ENCODE peak calls at places on chromosomes 12 and 14, in seven cellular contexts. One of them, this sample, is unnamed.

GRCh38 chr12:117093918-117094630 is 5.1 kb downstream of the TESC start:
- DNase-seq in T-helper 9 cell: no peak
- DNase-seq in kidney epithelial cell: no peak
- DNase-seq in HL-60: no peak
- DNase-seq in stimulated activated CD4-positive, alpha-beta T cell treated with anti-CD3 and anti-CD28 coated beads, Interleukin-15, amount 100 ng/mL, for 24 hours: no peak
- DNase-seq in GOT3: no peak
- DNase-seq in frontal cortex: no peak
- DNase-seq in this sample: no peak

GRCh38 chr12:828726-829395 is 76.5 kb downstream of the WNK1 start:
- DNase-seq in T-helper 9 cell: no peak
- DNase-seq in kidney epithelial cell: no peak
- DNase-seq in HL-60: no peak
- DNase-seq in stimulated activated CD4-positive, alpha-beta T cell treated with anti-CD3 and anti-CD28 coated beads, Interleukin-15, amount 100 ng/mL, for 24 hours: no peak
- DNase-seq in GOT3: no peak
- DNase-seq in frontal cortex: no peak
- DNase-seq in this sample: no peak

GRCh38 chr14:89572566-89573398 is 155.7 kb upstream of the FOXN3 start:
- DNase-seq in T-helper 9 cell: no peak
- DNase-seq in kidney epithelial cell: no peak
- DNase-seq in HL-60: no peak
- DNase-seq in stimulated activated CD4-positive, alpha-beta T cell treated with anti-CD3 and anti-CD28 coated beads, Interleukin-15, amount 100 ng/mL, for 24 hours: no peak
- DNase-seq in GOT3: no peak
- DNase-seq in frontal cortex: no peak
- DNase-seq in this sample: no peak

GRCh38 chr12:113464852-113465719 is 6.6 kb downstream of the LHX5 start:
- DNase-seq in T-helper 9 cell: no peak
- DNase-seq in kidney epithelial cell: no peak
- DNase-seq in HL-60: no peak
- DNase-seq in stimulated activated CD4-positive, alpha-beta T cell treated with anti-CD3 and anti-CD28 coated beads, Interleukin-15, amount 100 ng/mL, for 24 hours: no peak
- DNase-seq in GOT3: no peak
- DNase-seq in frontal cortex: no peak
- DNase-seq in this sample: no peak

GRCh38 chr14:75427482-75428229 is at the start of gene JDP2:
- DNase-seq in T-helper 9 cell: peak; percentile 16
- DNase-seq in kidney epithelial cell: no peak
- DNase-seq in HL-60: peak; percentile 85
- DNase-seq in stimulated activated CD4-positive, alpha-beta T cell treated with anti-CD3 and anti-CD28 coated beads, Interleukin-15, amount 100 ng/mL, for 24 hours: peak; percentile 59
- DNase-seq in GOT3: no peak
- DNase-seq in frontal cortex: peak; percentile 88
- DNase-seq in this sample: peak; percentile 56

GRCh38 chr14:33918256-33918655 is 32.6 kb downstream of the EGLN3 start:
- DNase-seq in T-helper 9 cell: no peak
- DNase-seq in kidney epithelial cell: no peak
- DNase-seq in HL-60: peak; percentile 58
- DNase-seq in stimulated activated CD4-positive, alpha-beta T cell treated with anti-CD3 and anti-CD28 coated beads, Interleukin-15, amount 100 ng/mL, for 24 hours: no peak
- DNase-seq in GOT3: no peak
- DNase-seq in frontal cortex: no peak
- DNase-seq in this sample: no peak

GRCh38 chr14:94144765-94145164 is 15.4 kb upstream of the IFI27L2 start:
- DNase-seq in T-helper 9 cell: no peak
- DNase-seq in kidney epithelial cell: no peak
- DNase-seq in HL-60: peak; percentile 69
- DNase-seq in stimulated activated CD4-positive, alpha-beta T cell treated with anti-CD3 and anti-CD28 coated beads, Interleukin-15, amount 100 ng/mL, for 24 hours: no peak
- DNase-seq in GOT3: no peak
- DNase-seq in frontal cortex: no peak
- DNase-seq in this sample: no peak

GRCh38 chr12:60872219-60872618 is 1276.4 kb downstream of the SLC16A7 start:
- DNase-seq in T-helper 9 cell: no peak
- DNase-seq in kidney epithelial cell: no peak
- DNase-seq in HL-60: no peak
- DNase-seq in stimulated activated CD4-positive, alpha-beta T cell treated with anti-CD3 and anti-CD28 coated beads, Interleukin-15, amount 100 ng/mL, for 24 hours: no peak
- DNase-seq in GOT3: no peak
- DNase-seq in frontal cortex: no peak
- DNase-seq in this sample: no peak

GRCh38 chr14:78202976-78203375 is 32.8 kb downstream of the NRXN3 start:
- DNase-seq in T-helper 9 cell: no peak
- DNase-seq in kidney epithelial cell: no peak
- DNase-seq in HL-60: no peak
- DNase-seq in stimulated activated CD4-positive, alpha-beta T cell treated with anti-CD3 and anti-CD28 coated beads, Interleukin-15, amount 100 ng/mL, for 24 hours: no peak
- DNase-seq in GOT3: no peak
- DNase-seq in frontal cortex: no peak
- DNase-seq in this sample: no peak

GRCh38 chr14:100321473-100322137 is 1.5 kb upstream of the SLC25A47 start:
- DNase-seq in T-helper 9 cell: no peak
- DNase-seq in kidney epithelial cell: no peak
- DNase-seq in HL-60: no peak
- DNase-seq in stimulated activated CD4-positive, alpha-beta T cell treated with anti-CD3 and anti-CD28 coated beads, Interleukin-15, amount 100 ng/mL, for 24 hours: no peak
- DNase-seq in GOT3: no peak
- DNase-seq in frontal cortex: no peak
- DNase-seq in this sample: no peak

GRCh38 chr12:109714913-109715244 is 1.3 kb downstream of the FAM222A start:
- DNase-seq in T-helper 9 cell: no peak
- DNase-seq in kidney epithelial cell: no peak
- DNase-seq in HL-60: no peak
- DNase-seq in stimulated activated CD4-positive, alpha-beta T cell treated with anti-CD3 and anti-CD28 coated beads, Interleukin-15, amount 100 ng/mL, for 24 hours: no peak
- DNase-seq in GOT3: no peak
- DNase-seq in frontal cortex: no peak
- DNase-seq in this sample: no peak

GRCh38 chr12:104680070-104680469 is 223.3 kb downstream of the CHST11 start:
- DNase-seq in T-helper 9 cell: peak; percentile 10
- DNase-seq in kidney epithelial cell: no peak
- DNase-seq in HL-60: peak; percentile 74
- DNase-seq in stimulated activated CD4-positive, alpha-beta T cell treated with anti-CD3 and anti-CD28 coated beads, Interleukin-15, amount 100 ng/mL, for 24 hours: peak; percentile 33
- DNase-seq in GOT3: no peak
- DNase-seq in frontal cortex: no peak
- DNase-seq in this sample: no peak

GRCh38 chr12:100745378-100746071 is 49.1 kb upstream of the ANO4 start:
- DNase-seq in T-helper 9 cell: no peak
- DNase-seq in kidney epithelial cell: no peak
- DNase-seq in HL-60: no peak
- DNase-seq in stimulated activated CD4-positive, alpha-beta T cell treated with anti-CD3 and anti-CD28 coated beads, Interleukin-15, amount 100 ng/mL, for 24 hours: no peak
- DNase-seq in GOT3: no peak
- DNase-seq in frontal cortex: no peak
- DNase-seq in this sample: no peak

GRCh38 chr12:67590122-67590795 is 58.3 kb upstream of the DYRK2 start:
- DNase-seq in T-helper 9 cell: peak; percentile 2
- DNase-seq in kidney epithelial cell: no peak
- DNase-seq in HL-60: no peak
- DNase-seq in stimulated activated CD4-positive, alpha-beta T cell treated with anti-CD3 and anti-CD28 coated beads, Interleukin-15, amount 100 ng/mL, for 24 hours: peak; percentile 18
- DNase-seq in GOT3: no peak
- DNase-seq in frontal cortex: no peak
- DNase-seq in this sample: no peak

GRCh38 chr14:50025776-50026175 is 90.6 kb downstream of the VCPKMT start:
- DNase-seq in T-helper 9 cell: no peak
- DNase-seq in kidney epithelial cell: no peak
- DNase-seq in HL-60: no peak
- DNase-seq in stimulated activated CD4-positive, alpha-beta T cell treated with anti-CD3 and anti-CD28 coated beads, Interleukin-15, amount 100 ng/mL, for 24 hours: no peak
- DNase-seq in GOT3: no peak
- DNase-seq in frontal cortex: no peak
- DNase-seq in this sample: no peak

GRCh38 chr12:103495158-103495782 is 498 bp downstream of the C12orf42 start:
- DNase-seq in T-helper 9 cell: peak; percentile 30
- DNase-seq in kidney epithelial cell: no peak
- DNase-seq in HL-60: no peak
- DNase-seq in stimulated activated CD4-positive, alpha-beta T cell treated with anti-CD3 and anti-CD28 coated beads, Interleukin-15, amount 100 ng/mL, for 24 hours: peak; percentile 70
- DNase-seq in GOT3: no peak
- DNase-seq in frontal cortex: peak; percentile 70
- DNase-seq in this sample: no peak

GRCh38 chr12:4107911-4108697 is 165.5 kb upstream of the CCND2 start:
- DNase-seq in T-helper 9 cell: no peak
- DNase-seq in kidney epithelial cell: no peak
- DNase-seq in HL-60: no peak
- DNase-seq in stimulated activated CD4-positive, alpha-beta T cell treated with anti-CD3 and anti-CD28 coated beads, Interleukin-15, amount 100 ng/mL, for 24 hours: no peak
- DNase-seq in GOT3: no peak
- DNase-seq in frontal cortex: no peak
- DNase-seq in this sample: no peak

GRCh38 chr12:71684081-71684480 is 1.8 kb upstream of the TMEM19 start:
- DNase-seq in T-helper 9 cell: no peak
- DNase-seq in kidney epithelial cell: no peak
- DNase-seq in HL-60: no peak
- DNase-seq in stimulated activated CD4-positive, alpha-beta T cell treated with anti-CD3 and anti-CD28 coated beads, Interleukin-15, amount 100 ng/mL, for 24 hours: no peak
- DNase-seq in GOT3: no peak
- DNase-seq in frontal cortex: no peak
- DNase-seq in this sample: no peak

GRCh38 chr12:93441111-93441616 is 583 bp downstream of the UBE2N start:
- DNase-seq in T-helper 9 cell: peak; percentile 38
- DNase-seq in kidney epithelial cell: no peak
- DNase-seq in HL-60: no peak
- DNase-seq in stimulated activated CD4-positive, alpha-beta T cell treated with anti-CD3 and anti-CD28 coated beads, Interleukin-15, amount 100 ng/mL, for 24 hours: peak; percentile 48
- DNase-seq in GOT3: no peak
- DNase-seq in frontal cortex: peak; percentile 40
- DNase-seq in this sample: no peak

GRCh38 chr12:50986961-50987737 is 34.8 kb downstream of the HIGD1C start:
- DNase-seq in T-helper 9 cell: no peak
- DNase-seq in kidney epithelial cell: no peak
- DNase-seq in HL-60: peak; percentile 47
- DNase-seq in stimulated activated CD4-positive, alpha-beta T cell treated with anti-CD3 and anti-CD28 coated beads, Interleukin-15, amount 100 ng/mL, for 24 hours: peak; percentile 17
- DNase-seq in GOT3: peak; percentile 52
- DNase-seq in frontal cortex: peak; percentile 49
- DNase-seq in this sample: peak; percentile 11

GRCh38 chr12:46933947-46934346 is 108.2 kb upstream of the SLC38A4 start:
- DNase-seq in T-helper 9 cell: no peak
- DNase-seq in kidney epithelial cell: no peak
- DNase-seq in HL-60: peak; percentile 9
- DNase-seq in stimulated activated CD4-positive, alpha-beta T cell treated with anti-CD3 and anti-CD28 coated beads, Interleukin-15, amount 100 ng/mL, for 24 hours: no peak
- DNase-seq in GOT3: no peak
- DNase-seq in frontal cortex: peak; percentile 35
- DNase-seq in this sample: no peak

GRCh38 chr14:78446807-78447206 is 276.6 kb downstream of the NRXN3 start:
- DNase-seq in T-helper 9 cell: no peak
- DNase-seq in kidney epithelial cell: no peak
- DNase-seq in HL-60: no peak
- DNase-seq in stimulated activated CD4-positive, alpha-beta T cell treated with anti-CD3 and anti-CD28 coated beads, Interleukin-15, amount 100 ng/mL, for 24 hours: no peak
- DNase-seq in GOT3: no peak
- DNase-seq in frontal cortex: no peak
- DNase-seq in this sample: peak; percentile 12

GRCh38 chr12:112664569-112664968 is 127.0 kb upstream of the RPH3A start:
- DNase-seq in T-helper 9 cell: no peak
- DNase-seq in kidney epithelial cell: no peak
- DNase-seq in HL-60: no peak
- DNase-seq in stimulated activated CD4-positive, alpha-beta T cell treated with anti-CD3 and anti-CD28 coated beads, Interleukin-15, amount 100 ng/mL, for 24 hours: peak; percentile 10
- DNase-seq in GOT3: no peak
- DNase-seq in frontal cortex: no peak
- DNase-seq in this sample: peak; percentile 40

GRCh38 chr12:807041-807717 is 54.8 kb downstream of the WNK1 start:
- DNase-seq in T-helper 9 cell: no peak
- DNase-seq in kidney epithelial cell: no peak
- DNase-seq in HL-60: no peak
- DNase-seq in stimulated activated CD4-positive, alpha-beta T cell treated with anti-CD3 and anti-CD28 coated beads, Interleukin-15, amount 100 ng/mL, for 24 hours: no peak
- DNase-seq in GOT3: no peak
- DNase-seq in frontal cortex: no peak
- DNase-seq in this sample: no peak

GRCh38 chr12:49017764-49018281 is 753 bp downstream of the PRKAG1 start:
- DNase-seq in T-helper 9 cell: no peak
- DNase-seq in kidney epithelial cell: no peak
- DNase-seq in HL-60: peak; percentile 62
- DNase-seq in stimulated activated CD4-positive, alpha-beta T cell treated with anti-CD3 and anti-CD28 coated beads, Interleukin-15, amount 100 ng/mL, for 24 hours: peak; percentile 75
- DNase-seq in GOT3: no peak
- DNase-seq in frontal cortex: no peak
- DNase-seq in this sample: no peak

GRCh38 chr12:70774055-70774454 is 136.8 kb upstream of the PTPRB start:
- DNase-seq in T-helper 9 cell: no peak
- DNase-seq in kidney epithelial cell: peak; percentile 69
- DNase-seq in HL-60: no peak
- DNase-seq in stimulated activated CD4-positive, alpha-beta T cell treated with anti-CD3 and anti-CD28 coated beads, Interleukin-15, amount 100 ng/mL, for 24 hours: no peak
- DNase-seq in GOT3: peak; percentile 98
- DNase-seq in frontal cortex: no peak
- DNase-seq in this sample: no peak

GRCh38 chr14:54117401-54117800 is 160.8 kb upstream of the BMP4 start:
- DNase-seq in T-helper 9 cell: no peak
- DNase-seq in kidney epithelial cell: no peak
- DNase-seq in HL-60: no peak
- DNase-seq in stimulated activated CD4-positive, alpha-beta T cell treated with anti-CD3 and anti-CD28 coated beads, Interleukin-15, amount 100 ng/mL, for 24 hours: no peak
- DNase-seq in GOT3: no peak
- DNase-seq in frontal cortex: no peak
- DNase-seq in this sample: no peak

GRCh38 chr14:105854600-105855245 is 328.3 kb downstream of the TMEM121 start:
- DNase-seq in T-helper 9 cell: no peak
- DNase-seq in kidney epithelial cell: no peak
- DNase-seq in HL-60: no peak
- DNase-seq in stimulated activated CD4-positive, alpha-beta T cell treated with anti-CD3 and anti-CD28 coated beads, Interleukin-15, amount 100 ng/mL, for 24 hours: no peak
- DNase-seq in GOT3: no peak
- DNase-seq in frontal cortex: no peak
- DNase-seq in this sample: no peak

GRCh38 chr12:19530631-19531020 is 91.3 kb downstream of the AEBP2 start:
- DNase-seq in T-helper 9 cell: no peak
- DNase-seq in kidney epithelial cell: no peak
- DNase-seq in HL-60: no peak
- DNase-seq in stimulated activated CD4-positive, alpha-beta T cell treated with anti-CD3 and anti-CD28 coated beads, Interleukin-15, amount 100 ng/mL, for 24 hours: no peak
- DNase-seq in GOT3: no peak
- DNase-seq in frontal cortex: no peak
- DNase-seq in this sample: no peak

GRCh38 chr12:65961731-65962130 is 137.4 kb downstream of the HMGA2 start:
- DNase-seq in T-helper 9 cell: no peak
- DNase-seq in kidney epithelial cell: no peak
- DNase-seq in HL-60: no peak
- DNase-seq in stimulated activated CD4-positive, alpha-beta T cell treated with anti-CD3 and anti-CD28 coated beads, Interleukin-15, amount 100 ng/mL, for 24 hours: no peak
- DNase-seq in GOT3: no peak
- DNase-seq in frontal cortex: no peak
- DNase-seq in this sample: no peak

GRCh38 chr14:79278798-79279644 is 932.3 kb downstream of the DIO2 start:
- DNase-seq in T-helper 9 cell: no peak
- DNase-seq in kidney epithelial cell: peak; percentile 76
- DNase-seq in HL-60: peak; percentile 43
- DNase-seq in stimulated activated CD4-positive, alpha-beta T cell treated with anti-CD3 and anti-CD28 coated beads, Interleukin-15, amount 100 ng/mL, for 24 hours: peak; percentile 2
- DNase-seq in GOT3: no peak
- DNase-seq in frontal cortex: peak; percentile 47
- DNase-seq in this sample: peak; percentile 84

GRCh38 chr14:53441789-53442188 is 288.7 kb upstream of the DDHD1 start:
- DNase-seq in T-helper 9 cell: no peak
- DNase-seq in kidney epithelial cell: no peak
- DNase-seq in HL-60: no peak
- DNase-seq in stimulated activated CD4-positive, alpha-beta T cell treated with anti-CD3 and anti-CD28 coated beads, Interleukin-15, amount 100 ng/mL, for 24 hours: no peak
- DNase-seq in GOT3: no peak
- DNase-seq in frontal cortex: no peak
- DNase-seq in this sample: no peak

GRCh38 chr14:75401356-75401755 is 26.5 kb upstream of the JDP2 start:
- DNase-seq in T-helper 9 cell: no peak
- DNase-seq in kidney epithelial cell: no peak
- DNase-seq in HL-60: no peak
- DNase-seq in stimulated activated CD4-positive, alpha-beta T cell treated with anti-CD3 and anti-CD28 coated beads, Interleukin-15, amount 100 ng/mL, for 24 hours: no peak
- DNase-seq in GOT3: no peak
- DNase-seq in frontal cortex: no peak
- DNase-seq in this sample: no peak